ENCODE peak calls at places on chromosomes 6 and 20, in four cellular contexts. V, Z, I and O are unnamed samples.

GRCh38 chr6:134278000-134278399 is 39.9 kb downstream of the SGK1 start:
- DNase-seq in V (no peak), Z (no peak), I (no peak), O (no peak)

GRCh38 chr20:46057856-46058655 is 29.0 kb downstream of the SLC12A5 start:
- DNase-seq in V (no peak), Z (no peak), I (no peak), O (no peak)

GRCh38 chr6:110609101-110609500 is 132.7 kb upstream of the SLC22A16 start:
- DNase-seq in V (no peak), Z (no peak), I (no peak), O (no peak)

GRCh38 chr6:13496508-13497180 is 9.2 kb upstream of the GFOD1 start:
- DNase-seq in V (no peak), Z (no peak), I (no peak), O (no peak)

GRCh38 chr20:24756292-24757025 is 192.6 kb upstream of the CST7 start:
- DNase-seq in V (no peak), Z (no peak), I (no peak), O (no peak)

GRCh38 chr6:93927731-93928130 is 508.4 kb upstream of the EPHA7 start:
- DNase-seq in V (no peak), Z (no peak), I (no peak), O (no peak)

GRCh38 chr20:10074513-10074912 is 39.7 kb downstream of the ANKEF1 start:
- DNase-seq in V (peak), Z (no peak), I (no peak), O (no peak)

GRCh38 chr20:32655903-32656500 is 17.7 kb downstream of the C20orf203 start:
- DNase-seq in V (no peak), Z (no peak), I (no peak), O (no peak)

GRCh38 chr20:3168079-3168828 is 5.1 kb downstream of the LZTS3 start:
- DNase-seq in V (peak), Z (no peak), I (peak), O (no peak)

GRCh38 chr6:52284131-52284459 is 447 bp downstream of the MCM3 start:
- DNase-seq in V (peak), Z (no peak), I (peak), O (peak)

GRCh38 chr6:54579011-54579410 is 267.6 kb upstream of the FAM83B start:
- DNase-seq in V (no peak), Z (no peak), I (no peak), O (no peak)

DNA sequence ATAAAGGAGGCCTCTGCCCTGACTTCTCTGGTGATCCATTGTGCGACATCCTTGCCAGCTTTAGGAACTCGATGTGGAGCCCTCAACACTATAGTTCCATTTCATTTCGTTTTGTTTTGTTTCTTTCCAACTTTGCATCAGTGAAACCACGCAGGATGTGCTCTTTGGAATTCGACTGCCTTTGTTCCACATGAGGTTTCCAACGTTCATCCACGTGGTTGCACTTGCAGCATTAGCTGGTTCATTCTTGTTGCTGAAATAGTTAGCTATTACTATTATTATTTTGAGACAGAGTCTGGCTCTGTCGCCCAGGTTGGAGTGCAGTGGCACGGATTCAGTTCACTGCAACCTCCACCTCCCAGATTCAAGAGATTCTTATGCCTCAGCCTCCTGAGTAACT is 61.3 kb upstream of the ZNFX1 start:
- DNase-seq in V (no peak), Z (no peak), I (no peak), O (no peak)
- TF ChIP-seq FOXK2 in V (no peak), Z (no peak), I (no peak), O (no peak)

DNA sequence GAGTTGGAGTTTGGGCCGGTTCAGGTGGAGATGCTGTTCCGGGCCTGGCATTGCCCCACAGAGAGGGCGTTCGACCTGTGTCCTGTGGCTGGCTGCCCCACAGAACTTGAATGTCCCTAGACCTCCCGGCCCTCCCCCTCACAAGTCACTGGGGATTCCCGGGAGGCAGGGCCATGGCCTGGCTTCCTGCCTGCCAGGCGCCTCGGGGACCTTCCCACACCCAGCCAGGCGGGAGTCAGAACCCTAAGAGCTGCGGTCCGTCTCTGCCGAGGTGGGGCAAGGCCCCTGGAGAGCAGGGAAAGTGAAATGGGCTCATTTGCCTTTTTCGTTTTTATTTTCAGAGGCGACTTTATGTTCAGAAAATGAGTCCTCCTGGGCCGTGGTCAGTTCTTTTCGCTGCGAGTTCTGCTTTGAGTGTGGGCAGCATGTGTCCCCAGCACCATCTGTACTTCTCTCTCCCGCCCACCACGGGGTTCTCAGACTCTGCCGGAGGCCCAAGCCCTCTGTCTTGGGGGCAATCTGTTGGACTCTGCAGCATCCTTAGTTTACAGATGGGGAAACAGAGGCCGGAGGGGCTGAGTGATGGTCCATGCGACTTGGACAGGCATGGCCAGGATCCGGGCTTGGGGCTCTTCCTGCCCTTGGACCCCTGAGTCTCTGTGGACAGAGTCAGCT is 8.5 kb downstream of the RBM38 start:
- DNase-seq in V (no peak), Z (peak), I (no peak), O (no peak)
- TF ChIP-seq FOXM1 in V (no peak), Z (no peak), I (no peak), O (no peak)

DNA sequence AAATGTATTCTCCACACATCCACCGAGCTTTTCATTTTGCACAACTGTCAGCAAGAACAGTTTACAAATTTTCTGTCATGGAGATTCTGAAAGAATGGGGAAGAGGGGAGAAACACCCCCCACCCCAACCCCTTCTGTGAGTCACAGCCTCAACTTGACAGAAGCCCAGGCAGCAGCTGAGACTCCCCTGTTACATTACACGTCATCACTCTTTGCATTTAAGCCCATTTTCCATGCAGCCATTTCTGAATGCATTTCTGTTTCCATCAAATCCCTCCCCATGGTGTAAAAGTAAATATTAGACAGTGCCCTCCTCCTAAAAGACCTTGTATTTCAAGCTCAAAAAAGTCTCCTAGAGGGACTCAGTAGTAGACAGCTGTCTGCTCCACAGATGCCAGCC is 577.4 kb downstream of the PTPRT start:
- DNase-seq in V (no peak), Z (no peak), I (no peak), O (no peak)
- TF ChIP-seq BHLHE40 in V (no peak), Z (no peak), I (no peak), O (no peak)

GRCh38 chr20:33790571-33790970 is 20.6 kb upstream of the CHMP4B start:
- DNase-seq in V (no peak), Z (no peak), I (no peak), O (no peak)
- TF ChIP-seq FOXK2 in V (no peak), Z (no peak), I (no peak), O (no peak)